ENCODE peak calls at places on chromosomes 2 and 18, in nine cellular contexts. F, U, V, L, P, H, M, E and D are unnamed samples.

GRCh38 chr2:232422051-232422450 is 15.4 kb downstream of the ALPG start:
- DNase-seq in F (no peak), U (no peak), V (no peak), L (no peak), P (no peak), H (no peak), M (no peak), E (no peak), D (no peak)

GRCh38 chr2:240968731-240969624 is 29.4 kb upstream of the SNED1 start:
- DNase-seq in F (peak; percentile 68), U (peak; percentile 65), V (peak; percentile 31), L (peak; percentile 59), P (no peak), H (no peak), M (no peak), E (no peak), D (no peak)

GRCh38 chr2:236309669-236310029 is 45.4 kb upstream of the ASB18 start:
- DNase-seq in F (no peak), U (peak; percentile 65), V (peak; percentile 82), L (peak; percentile 58), P (no peak), H (no peak), M (no peak), E (no peak), D (peak; percentile 34)

GRCh38 chr2:110657721-110658305 is 20.1 kb downstream of the BUB1 start:
- DNase-seq in F (no peak), U (peak; percentile 52), V (no peak), L (no peak), P (no peak), H (no peak), M (no peak), E (no peak), D (peak; percentile 55)

GRCh38 chr2:134491796-134492441 is 226.9 kb downstream of the TMEM163 start:
- DNase-seq in F (no peak), U (peak; percentile 46), V (no peak), L (peak; percentile 23), P (no peak), H (no peak), M (no peak), E (no peak), D (peak; percentile 37)

GRCh38 chr2:6967301-6967700 is 50.1 kb downstream of the RNF144A start:
- DNase-seq in F (no peak), U (no peak), V (no peak), L (no peak), P (no peak), H (no peak), M (no peak), E (no peak), D (no peak)

GRCh38 chr2:217360781-217361485 is 501.1 kb upstream of the TNP1 start:
- DNase-seq in F (no peak), U (no peak), V (no peak), L (peak; percentile 57), P (no peak), H (peak; percentile 89), M (no peak), E (peak; percentile 87), D (no peak)

GRCh38 chr2:38016177-38016576 is 59.8 kb downstream of the CYP1B1 start:
- DNase-seq in F (no peak), U (no peak), V (no peak), L (no peak), P (no peak), H (peak; percentile 31), M (no peak), E (no peak), D (peak; percentile 70)

GRCh38 chr2:218319813-218320360 is 27.6 kb upstream of the TMBIM1 start:
- DNase-seq in F (no peak), U (no peak), V (no peak), L (no peak), P (no peak), H (no peak), M (no peak), E (no peak), D (no peak)

GRCh38 chr2:108268001-108268400 is 20.7 kb upstream of the SULT1C2 start:
- DNase-seq in F (no peak), U (no peak), V (no peak), L (no peak), P (no peak), H (peak; percentile 91), M (no peak), E (peak; percentile 26), D (peak; percentile 88)

GRCh38 chr18:42185486-42185885 is 230.5 kb downstream of the PIK3C3 start:
- DNase-seq in F (no peak), U (no peak), V (no peak), L (no peak), P (no peak), H (no peak), M (no peak), E (no peak), D (no peak)

GRCh38 chr2:164014068-164014577 is 278.3 kb upstream of the FIGN start:
- DNase-seq in F (no peak), U (no peak), V (peak; percentile 53), L (no peak), P (no peak), H (no peak), M (no peak), E (no peak), D (no peak)

GRCh38 chr18:34976899-34977786 is 64.1 kb upstream of the MAPRE2 start:
- DNase-seq in F (peak; percentile 91), U (peak; percentile 72), V (peak; percentile 78), L (peak; percentile 81), P (peak; percentile 44), H (peak; percentile 19), M (peak; percentile 67), E (no peak), D (no peak)

GRCh38 chr18:34981487-34981886 is 59.7 kb upstream of the MAPRE2 start:
- DNase-seq in F (no peak), U (no peak), V (no peak), L (no peak), P (no peak), H (no peak), M (no peak), E (no peak), D (no peak)

GRCh38 chr18:34978533-34978893 is 62.7 kb upstream of the MAPRE2 start:
- DNase-seq in F (no peak), U (peak; percentile 27), V (no peak), L (no peak), P (no peak), H (no peak), M (no peak), E (no peak), D (no peak)

GRCh38 chr18:34977787-34978532 is 63.3 kb upstream of the MAPRE2 start:
- DNase-seq in F (peak; percentile 80), U (peak; percentile 73), V (peak; percentile 62), L (peak; percentile 35), P (peak; percentile 42), H (peak; percentile 6), M (peak; percentile 30), E (no peak), D (peak; percentile 18)

GRCh38 chr18:34978953-34979608 is 62.1 kb upstream of the MAPRE2 start:
- DNase-seq in F (no peak), U (peak; percentile 94), V (peak; percentile 47), L (peak; percentile 52), P (peak; percentile 71), H (peak; percentile 95), M (peak; percentile 36), E (peak; percentile 85), D (peak; percentile 96)
- H3K27me3 ChIP-seq in F (no peaks in the 10 kb centered on the region), U (peaks cover 3% of the 10 kb centered on the region), V (peaks cover 70% of the 10 kb centered on the region), L (peaks cover 46% of the 10 kb centered on the region), P (no peaks in the 10 kb centered on the region), H (peaks cover 20% of the 10 kb centered on the region), M (no peaks in the 10 kb centered on the region), E (peaks cover 18% of the 10 kb centered on the region), D (peaks cover 26% of the 10 kb centered on the region)

DNA sequence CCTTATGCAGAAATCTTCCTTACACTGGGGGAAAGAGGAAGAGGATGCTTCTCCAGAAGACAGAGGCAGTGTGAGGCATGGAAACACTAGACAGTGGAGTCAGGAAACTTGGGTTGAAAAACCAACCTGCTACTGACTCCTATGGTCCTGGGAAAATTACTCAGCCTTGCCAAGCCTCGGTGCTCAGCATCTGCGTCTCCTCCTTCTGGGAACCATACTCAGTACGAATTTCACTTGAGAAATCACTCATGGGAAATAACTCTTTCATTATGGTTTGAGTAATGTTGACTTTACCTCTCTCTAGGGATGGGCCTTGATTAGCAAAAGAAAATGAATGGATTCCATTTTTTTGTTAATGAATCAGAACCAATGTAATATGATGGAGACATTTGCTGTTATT is 96.5 kb downstream of the KCNE4 start:
- DNase-seq in F (no peak), U (no peak), V (no peak), L (no peak), P (no peak), H (no peak), M (no peak), E (no peak), D (no peak)
- H3K27me3 ChIP-seq in F (no peaks in the 10 kb centered on the region), U (no peaks in the 10 kb centered on the region), V (no peaks in the 10 kb centered on the region), L (no peaks in the 10 kb centered on the region), P (no peaks in the 10 kb centered on the region), H (peaks cover 1% of the 10 kb centered on the region), M (no peaks in the 10 kb centered on the region), E (no peaks in the 10 kb centered on the region), D (no peaks in the 10 kb centered on the region)

GRCh38 chr18:12038082-12038660 is 55.5 kb upstream of the ANKRD62 start:
- DNase-seq in F (no peak), U (peak; percentile 31), V (peak; percentile 54), L (no peak), P (peak; percentile 50), H (no peak), M (no peak), E (no peak), D (peak; percentile 44)

GRCh38 chr18:12034241-12035100 is 53.2 kb downstream of the IMPA2 start:
- DNase-seq in F (no peak), U (no peak), V (no peak), L (no peak), P (peak; percentile 8), H (no peak), M (no peak), E (no peak), D (no peak)

GRCh38 chr18:12038661-12039417 is 54.8 kb upstream of the ANKRD62 start:
- DNase-seq in F (peak; percentile 93), U (peak; percentile 80), V (peak; percentile 88), L (peak; percentile 88), P (peak; percentile 67), H (peak; percentile 65), M (peak; percentile 66), E (no peak), D (peak; percentile 37)

GRCh38 chr18:12035481-12035880 is 54.2 kb downstream of the IMPA2 start:
- DNase-seq in F (no peak), U (no peak), V (no peak), L (no peak), P (peak; percentile 14), H (no peak), M (no peak), E (no peak), D (no peak)

DNA sequence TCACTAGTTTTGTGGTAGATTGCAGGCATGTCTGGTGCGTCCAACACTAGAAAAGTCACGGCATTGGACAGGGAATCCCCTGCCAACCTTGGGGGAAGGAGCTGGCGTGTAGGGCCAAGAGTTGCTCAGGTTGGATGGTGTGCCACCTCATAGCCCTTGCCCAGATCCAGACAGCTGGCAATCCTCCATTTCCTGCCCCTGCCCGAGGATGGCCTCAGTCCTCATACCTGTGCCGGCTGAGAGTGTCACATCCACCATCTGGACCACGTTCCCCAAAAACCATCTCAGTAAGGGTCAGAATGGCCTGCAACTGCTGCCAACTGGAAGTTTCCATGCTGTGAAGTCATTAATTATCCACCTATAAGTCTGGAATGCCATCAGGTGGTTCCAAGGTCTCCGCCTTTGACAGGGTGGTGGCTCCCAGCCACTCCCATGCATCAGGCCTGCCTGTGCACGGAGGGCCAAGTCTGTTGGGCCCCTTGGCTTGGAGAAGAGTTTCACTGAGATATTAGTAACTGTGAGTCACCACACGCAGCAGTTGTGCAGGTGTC is 55.0 kb downstream of the IMPA2 start:
- DNase-seq in F (no peak), U (no peak), V (no peak), L (no peak), P (peak; percentile 11), H (no peak), M (no peak), E (no peak), D (peak; percentile 60)
- H3K27me3 ChIP-seq in F (no peaks in the 10 kb centered on the region), U (no peaks in the 10 kb centered on the region), V (peaks cover 34% of the 10 kb centered on the region), L (peaks cover 14% of the 10 kb centered on the region), P (no peaks in the 10 kb centered on the region), H (no peaks in the 10 kb centered on the region), M (peaks cover 15% of the 10 kb centered on the region), E (no peaks in the 10 kb centered on the region), D (no peaks in the 10 kb centered on the region)

GRCh38 chr2:222318026-222318711 is 19.4 kb upstream of the PAX3 start:
- DNase-seq in F (peak; percentile 75), U (peak; percentile 87), V (peak; percentile 92), L (peak; percentile 85), P (no peak), H (peak; percentile 52), M (no peak), E (no peak), D (peak; percentile 73)
- H3K27me3 ChIP-seq in F (peaks cover 13% of the 10 kb centered on the region), U (peaks cover 44% of the 10 kb centered on the region), V (peaks cover 93% of the 10 kb centered on the region), L (peaks cover 41% of the 10 kb centered on the region), P (peaks cover 53% of the 10 kb centered on the region), H (peaks cover 49% of the 10 kb centered on the region), M (peaks cover 66% of the 10 kb centered on the region), E (peaks cover 22% of the 10 kb centered on the region), D (peaks cover 25% of the 10 kb centered on the region)